ENCODE peak calls at places on chromosomes 7 and 10, in five cellular contexts. A, K, G, E and V are unnamed samples.

GRCh38 chr7:18570890-18571478 is 75.4 kb downstream of the HDAC9 start:
- DNase-seq in A (no peak), K (peak), G (peak), E (peak), V (no peak)

GRCh38 chr10:2610946-2611345 is 456.4 kb upstream of the PFKP start:
- DNase-seq in A (no peak), K (peak), G (no peak), E (no peak), V (no peak)

GRCh38 chr7:45456747-45457146 is 117.4 kb upstream of the ADCY1 start:
- DNase-seq in A (no peak), K (no peak), G (peak), E (no peak), V (no peak)

GRCh38 chr10:76558586-76558985 is 1079.0 kb downstream of the KCNMA1 start:
- DNase-seq in A (no peak), K (no peak), G (peak), E (peak), V (no peak)

GRCh38 chr10:74960670-74961069 is 134.3 kb downstream of the KAT6B start:
- DNase-seq in A (no peak), K (no peak), G (no peak), E (no peak), V (no peak)

GRCh38 chr10:77925795-77926565 is 575 bp downstream of the DLG5 start:
- DNase-seq in A (peak), K (peak), G (no peak), E (peak), V (peak)

GRCh38 chr10:13739178-13739577 is 152.4 kb downstream of the PRPF18 start:
- DNase-seq in A (no peak), K (no peak), G (no peak), E (no peak), V (no peak)

GRCh38 chr7:138590154-138590553 is 111.0 kb downstream of the SVOPL start:
- DNase-seq in A (no peak), K (no peak), G (no peak), E (no peak), V (no peak)

GRCh38 chr7:86932038-86932512 is 127.4 kb downstream of the ELAPOR2 start:
- DNase-seq in A (no peak), K (no peak), G (peak), E (peak), V (no peak)

GRCh38 chr7:55575733-55576132 is 3.4 kb upstream of the VOPP1 start:
- DNase-seq in A (no peak), K (no peak), G (no peak), E (no peak), V (no peak)

GRCh38 chr7:134548877-134549276 is at the start of gene AKR1B15:
- DNase-seq in A (no peak), K (no peak), G (no peak), E (peak), V (no peak)

GRCh38 chr7:111486472-111487142 is 75.7 kb downstream of the IMMP2L start:
- DNase-seq in A (no peak), K (peak), G (peak), E (peak), V (no peak)

GRCh38 chr10:63430999-63431356 is 34.8 kb downstream of the JMJD1C start:
- DNase-seq in A (no peak), K (no peak), G (no peak), E (no peak), V (no peak)

GRCh38 chr10:44199991-44200655 is 184.8 kb downstream of the CXCL12 start:
- DNase-seq in A (no peak), K (no peak), G (no peak), E (no peak), V (no peak)

GRCh38 chr10:52383088-52383487 is 69.0 kb downstream of the DKK1 start:
- DNase-seq in A (no peak), K (no peak), G (no peak), E (no peak), V (no peak)

GRCh38 chr7:33837356-33837851 is 67.9 kb upstream of the BMPER start:
- DNase-seq in A (no peak), K (no peak), G (peak), E (no peak), V (no peak)

GRCh38 chr7:69656890-69657289 is 58.6 kb downstream of the AUTS2 start:
- DNase-seq in A (no peak), K (no peak), G (no peak), E (no peak), V (no peak)

GRCh38 chr7:106731637-106732036 is 70.7 kb upstream of the CCDC71L start:
- DNase-seq in A (no peak), K (no peak), G (no peak), E (peak), V (no peak)

GRCh38 chr7:44880317-44881018 is 4.9 kb downstream of the PURB start:
- DNase-seq in A (no peak), K (no peak), G (no peak), E (no peak), V (no peak)

GRCh38 chr7:104328970-104329825 is 795 bp downstream of the LHFPL3 start:
- DNase-seq in A (no peak), K (no peak), G (no peak), E (no peak), V (no peak)
- H3K4me3 ChIP-seq in A (no peak), K (peak), G (peak), E (no peak), V (peak)

DNA sequence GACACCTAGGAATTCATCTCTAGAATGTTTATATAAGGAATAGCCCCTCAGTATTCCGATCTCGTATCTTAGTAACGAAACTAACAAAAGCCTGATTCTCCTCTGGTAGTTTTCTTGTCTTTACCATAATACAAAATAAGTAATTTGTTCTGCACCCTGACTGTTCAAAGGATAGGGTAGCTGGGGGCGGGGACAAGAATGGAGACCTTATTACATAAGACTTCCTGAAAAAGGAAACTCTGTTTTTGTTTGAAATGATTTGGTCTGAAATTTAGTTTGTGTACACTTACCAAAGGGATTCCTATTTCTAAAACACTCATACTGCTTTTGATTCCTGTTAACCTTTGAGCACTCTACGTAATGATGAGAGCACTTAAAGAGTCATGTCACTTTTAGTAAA is 17.2 kb downstream of the IKZF1 start:
- DNase-seq in A (no peak), K (no peak), G (no peak), E (no peak), V (no peak)
- H3K4me3 ChIP-seq in A (no peak), K (no peak), G (no peak), E (no peak), V (no peak)

GRCh38 chr7:148234715-148235114 is 355.9 kb upstream of the C7orf33 start:
- DNase-seq in A (no peak), K (no peak), G (no peak), E (no peak), V (no peak)

GRCh38 chr7:148230341-148230740 is 360.2 kb upstream of the C7orf33 start:
- DNase-seq in A (no peak), K (no peak), G (no peak), E (no peak), V (no peak)

GRCh38 chr7:148230883-148231282 is 359.7 kb upstream of the C7orf33 start:
- DNase-seq in A (no peak), K (no peak), G (no peak), E (no peak), V (no peak)

DNA sequence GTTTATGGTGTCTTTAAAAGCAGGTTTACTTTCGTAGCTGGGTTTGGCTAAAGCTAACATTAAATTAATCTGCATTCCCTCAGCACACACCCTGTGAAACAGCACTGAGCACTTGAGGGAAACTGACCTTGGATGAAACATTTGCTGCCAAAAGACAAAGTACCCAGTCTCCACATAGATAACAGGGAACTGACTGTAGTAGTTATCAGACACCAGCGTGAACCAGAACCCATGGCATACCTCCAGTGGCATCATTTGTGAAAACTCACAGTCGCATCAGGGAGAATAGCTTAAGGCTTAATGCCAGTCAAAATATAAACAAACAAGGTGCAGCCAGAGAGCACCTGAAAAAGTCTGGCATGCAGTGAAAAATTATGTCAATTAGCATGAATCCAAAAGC is 357.8 kb upstream of the C7orf33 start:
- DNase-seq in A (no peak), K (peak), G (no peak), E (no peak), V (no peak)
- H3K4me3 ChIP-seq in A (no peak), K (no peak), G (no peak), E (no peak), V (no peak)

DNA sequence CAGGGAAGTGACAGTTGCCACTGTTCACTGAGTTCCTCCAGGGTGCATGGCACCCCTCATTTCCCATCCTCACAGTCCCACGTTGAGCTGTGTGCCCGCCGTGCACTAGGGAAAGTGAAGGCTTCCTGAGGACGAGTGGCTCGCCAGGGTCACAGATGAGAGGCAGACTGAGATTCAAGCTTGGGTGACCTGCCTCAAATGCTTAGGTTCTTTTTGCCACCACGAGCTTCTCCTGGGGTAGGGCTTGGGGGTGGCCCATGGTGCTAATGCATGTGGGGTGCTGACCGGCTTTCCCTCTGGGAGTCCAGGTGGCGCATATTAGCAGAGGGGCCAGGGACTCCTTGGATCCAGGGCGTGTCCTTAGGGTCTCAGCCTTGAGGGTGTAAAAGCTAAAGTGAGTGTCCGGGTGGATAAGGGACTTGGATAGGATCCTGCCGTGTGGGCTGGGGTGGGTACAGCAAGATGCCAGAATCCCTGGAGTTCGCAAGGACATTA is 1.9 kb downstream of the CALHM2 start:
- DNase-seq in A (no peak), K (no peak), G (no peak), E (no peak), V (no peak)
- H3K4me3 ChIP-seq in A (peak), K (no peak), G (peak), E (no peak), V (peak)

GRCh38 chr7:102044641-102044983 is 227.2 kb downstream of the CUX1 start:
- DNase-seq in A (peak), K (no peak), G (no peak), E (no peak), V (no peak)
- H3K4me3 ChIP-seq in A (no peak), K (no peak), G (no peak), E (no peak), V (peak)

GRCh38 chr10:89837173-89838001 is 136.0 kb downstream of the KIF20B start:
- DNase-seq in A (peak), K (no peak), G (peak), E (peak), V (no peak)

GRCh38 chr10:89838002-89838615 is 136.7 kb downstream of the KIF20B start:
- DNase-seq in A (no peak), K (no peak), G (no peak), E (no peak), V (no peak)

GRCh38 chr10:89836840-89837172 is 135.4 kb downstream of the KIF20B start:
- DNase-seq in A (no peak), K (no peak), G (no peak), E (no peak), V (no peak)
- H3K4me3 ChIP-seq in A (peak), K (no peak), G (peak), E (peak), V (peak)

GRCh38 chr10:132942740-132943554 is 577 bp upstream of the CFAP46 start:
- DNase-seq in A (no peak), K (no peak), G (no peak), E (peak), V (no peak)
- H3K4me3 ChIP-seq in A (peak), K (peak), G (peak), E (peak), V (peak)

DNA sequence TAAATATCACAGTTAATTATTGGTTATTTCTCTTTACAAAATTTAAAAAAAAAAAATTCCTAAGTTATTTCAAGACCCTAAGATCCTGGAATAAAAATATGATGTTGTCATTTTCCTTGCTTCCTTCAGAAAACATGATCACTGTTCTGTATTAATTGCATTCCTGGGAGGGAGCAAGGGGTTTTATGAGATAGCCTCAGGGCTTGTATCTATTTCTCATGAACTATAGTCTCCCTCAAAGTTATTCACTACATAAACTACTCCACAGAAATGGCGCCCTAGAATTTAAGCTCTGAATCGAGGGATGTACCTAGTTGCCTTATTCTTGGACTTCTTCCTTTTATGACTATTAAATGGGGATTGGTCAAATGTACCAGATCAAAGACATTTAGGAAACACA is 170.3 kb downstream of the CHRM2 start:
- DNase-seq in A (no peak), K (no peak), G (no peak), E (no peak), V (no peak)
- H3K4me3 ChIP-seq in A (no peak), K (no peak), G (no peak), E (no peak), V (no peak)

GRCh38 chr7:151116603-151117002 is 30.3 kb downstream of the AGAP3 start:
- DNase-seq in A (no peak), K (no peak), G (no peak), E (no peak), V (no peak)

GRCh38 chr7:151119055-151119415 is 32.8 kb downstream of the AGAP3 start:
- DNase-seq in A (no peak), K (no peak), G (no peak), E (no peak), V (no peak)

GRCh38 chr7:151117041-151117440 is 30.8 kb downstream of the AGAP3 start:
- DNase-seq in A (no peak), K (no peak), G (no peak), E (no peak), V (no peak)

GRCh38 chr7:151118108-151119054 is 32.1 kb downstream of the AGAP3 start:
- DNase-seq in A (no peak), K (no peak), G (no peak), E (no peak), V (no peak)

GRCh38 chr7:151117565-151117964 is 31.3 kb downstream of the AGAP3 start:
- DNase-seq in A (no peak), K (no peak), G (no peak), E (no peak), V (no peak)
- H3K4me3 ChIP-seq in A (no peak), K (no peak), G (no peak), E (no peak), V (no peak)

GRCh38 chr10:110641256-110641655 is 2.9 kb upstream of the RBM20 start:
- DNase-seq in A (no peak), K (peak), G (no peak), E (no peak), V (no peak)

GRCh38 chr10:110643670-110644597 is at the start of gene RBM20:
- DNase-seq in A (no peak), K (peak), G (no peak), E (peak), V (no peak)

GRCh38 chr10:110642204-110642979 is 1.7 kb upstream of the RBM20 start:
- DNase-seq in A (no peak), K (no peak), G (no peak), E (no peak), V (no peak)

GRCh38 chr10:110644598-110645462 is 694 bp downstream of the RBM20 start:
- DNase-seq in A (no peak), K (peak), G (no peak), E (no peak), V (no peak)

GRCh38 chr10:110642980-110643655 is 1.0 kb upstream of the RBM20 start:
- DNase-seq in A (no peak), K (peak), G (no peak), E (no peak), V (no peak)
- H3K4me3 ChIP-seq in A (peak), K (peak), G (no peak), E (peak), V (peak)